ENCODE peak calls at places on chromosomes 3 and 15, in four cellular contexts. One of them, this sample, is unnamed.

GRCh38 chr15:99433026-99433756 is 132.6 kb upstream of the MEF2A start:
- DNase-seq in GM19239: no peak
- DNase-seq in natural killer cell: no peak
- DNase-seq in islet precursor cell: no peak
- DNase-seq in this sample: no peak

GRCh38 chr3:62007036-62007435 is 366.3 kb downstream of the FEZF2 start:
- DNase-seq in GM19239: no peak
- DNase-seq in natural killer cell: no peak
- DNase-seq in islet precursor cell: peak
- DNase-seq in this sample: no peak

GRCh38 chr15:52652286-52652685 is 26.9 kb downstream of the ATOSA start:
- DNase-seq in GM19239: no peak
- DNase-seq in natural killer cell: no peak
- DNase-seq in islet precursor cell: no peak
- DNase-seq in this sample: no peak

GRCh38 chr3:133840767-133841166 is 35.2 kb downstream of the SRPRB start:
- DNase-seq in GM19239: no peak
- DNase-seq in natural killer cell: no peak
- DNase-seq in islet precursor cell: no peak
- DNase-seq in this sample: no peak

GRCh38 chr3:164477403-164477802 is 600.9 kb downstream of the SI start:
- DNase-seq in GM19239: no peak
- DNase-seq in natural killer cell: no peak
- DNase-seq in islet precursor cell: no peak
- DNase-seq in this sample: no peak

GRCh38 chr15:69857686-69858391 is 239.9 kb downstream of the TLE3 start:
- DNase-seq in GM19239: no peak
- DNase-seq in natural killer cell: no peak
- DNase-seq in islet precursor cell: peak
- DNase-seq in this sample: no peak

GRCh38 chr15:42359249-42359648 is at the start of gene CAPN3:
- DNase-seq in GM19239: no peak
- DNase-seq in natural killer cell: no peak
- DNase-seq in islet precursor cell: no peak
- DNase-seq in this sample: no peak

GRCh38 chr15:50773389-50773788 is 7.9 kb upstream of the SPPL2A start:
- DNase-seq in GM19239: no peak
- DNase-seq in natural killer cell: no peak
- DNase-seq in islet precursor cell: no peak
- DNase-seq in this sample: no peak

GRCh38 chr3:47613723-47614122 is 35.1 kb upstream of the CSPG5 start:
- DNase-seq in GM19239: peak
- DNase-seq in natural killer cell: no peak
- DNase-seq in islet precursor cell: no peak
- DNase-seq in this sample: no peak

GRCh38 chr3:57068437-57069089 is 8.1 kb downstream of the SPATA12 start:
- DNase-seq in GM19239: peak
- DNase-seq in natural killer cell: peak
- DNase-seq in islet precursor cell: peak
- DNase-seq in this sample: peak

GRCh38 chr15:36882487-36883108 is 217.8 kb downstream of the MEIS2 start:
- DNase-seq in GM19239: no peak
- DNase-seq in natural killer cell: no peak
- DNase-seq in islet precursor cell: no peak
- DNase-seq in this sample: no peak

GRCh38 chr3:53045107-53045783 is 628 bp downstream of the SFMBT1 start:
- DNase-seq in GM19239: peak
- DNase-seq in natural killer cell: peak
- DNase-seq in islet precursor cell: no peak
- DNase-seq in this sample: no peak

GRCh38 chr3:45610129-45610528 is 15.6 kb downstream of the LIMD1 start:
- DNase-seq in GM19239: no peak
- DNase-seq in natural killer cell: no peak
- DNase-seq in islet precursor cell: no peak
- DNase-seq in this sample: no peak

GRCh38 chr3:133927543-133928066 is 31.9 kb upstream of the RAB6B start:
- DNase-seq in GM19239: peak
- DNase-seq in natural killer cell: peak
- DNase-seq in islet precursor cell: peak
- DNase-seq in this sample: no peak

GRCh38 chr3:142597898-142598297 is 1.7 kb downstream of the PLS1 start:
- DNase-seq in GM19239: no peak
- DNase-seq in natural killer cell: no peak
- DNase-seq in islet precursor cell: no peak
- DNase-seq in this sample: no peak

GRCh38 chr3:88219138-88219792 is 69.5 kb downstream of the C3orf38 start:
- DNase-seq in GM19239: peak
- DNase-seq in natural killer cell: no peak
- DNase-seq in islet precursor cell: peak
- DNase-seq in this sample: peak

GRCh38 chr15:78392430-78392829 is 45.6 kb upstream of the IREB2 start:
- DNase-seq in GM19239: no peak
- DNase-seq in natural killer cell: no peak
- DNase-seq in islet precursor cell: no peak
- DNase-seq in this sample: no peak

GRCh38 chr3:72127843-72128242 is 342.9 kb upstream of the PROK2 start:
- DNase-seq in GM19239: no peak
- DNase-seq in natural killer cell: no peak
- DNase-seq in islet precursor cell: no peak
- DNase-seq in this sample: no peak

GRCh38 chr3:64229903-64230302 is 4.6 kb upstream of the PRICKLE2 start:
- DNase-seq in GM19239: no peak
- DNase-seq in natural killer cell: no peak
- DNase-seq in islet precursor cell: peak
- DNase-seq in this sample: peak

GRCh38 chr3:25471081-25471768 is 43.2 kb downstream of the RARB start:
- DNase-seq in GM19239: no peak
- DNase-seq in natural killer cell: no peak
- DNase-seq in islet precursor cell: no peak
- DNase-seq in this sample: no peak

GRCh38 chr3:27681249-27681748 is 40.8 kb downstream of the EOMES start:
- DNase-seq in GM19239: peak
- DNase-seq in natural killer cell: no peak
- DNase-seq in islet precursor cell: peak
- DNase-seq in this sample: peak

GRCh38 chr3:136720091-136720490 is 32.1 kb downstream of the STAG1 start:
- DNase-seq in GM19239: no peak
- DNase-seq in natural killer cell: no peak
- DNase-seq in islet precursor cell: no peak
- DNase-seq in this sample: no peak

GRCh38 chr15:101615986-101616848 is 36.0 kb downstream of the TM2D3 start:
- DNase-seq in GM19239: no peak
- DNase-seq in natural killer cell: no peak
- DNase-seq in islet precursor cell: peak
- DNase-seq in this sample: no peak

GRCh38 chr3:126300761-126301481 is 56.3 kb downstream of the KLF15 start:
- DNase-seq in GM19239: no peak
- DNase-seq in natural killer cell: no peak
- DNase-seq in islet precursor cell: peak
- DNase-seq in this sample: no peak

GRCh38 chr15:99956022-99956775 is 223.0 kb upstream of the LYSMD4 start:
- DNase-seq in GM19239: no peak
- DNase-seq in natural killer cell: no peak
- DNase-seq in islet precursor cell: peak
- DNase-seq in this sample: no peak

GRCh38 chr3:155356594-155357370 is 63.3 kb upstream of the STRIT1 start:
- DNase-seq in GM19239: no peak
- DNase-seq in natural killer cell: no peak
- DNase-seq in islet precursor cell: peak
- DNase-seq in this sample: no peak

GRCh38 chr3:183984749-183985729 is 32.6 kb downstream of the ABCC5 start:
- DNase-seq in GM19239: no peak
- DNase-seq in natural killer cell: no peak
- DNase-seq in islet precursor cell: no peak
- DNase-seq in this sample: no peak

GRCh38 chr3:21435871-21436270 is 315.1 kb downstream of the ZNF385D start:
- DNase-seq in GM19239: no peak
- DNase-seq in natural killer cell: no peak
- DNase-seq in islet precursor cell: no peak
- DNase-seq in this sample: peak

GRCh38 chr15:49860101-49860500 is 239.3 kb downstream of the DTWD1 start:
- DNase-seq in GM19239: no peak
- DNase-seq in natural killer cell: no peak
- DNase-seq in islet precursor cell: no peak
- DNase-seq in this sample: no peak

GRCh38 chr3:9347086-9347485 is 15.8 kb upstream of the THUMPD3 start:
- DNase-seq in GM19239: no peak
- DNase-seq in natural killer cell: no peak
- DNase-seq in islet precursor cell: no peak
- DNase-seq in this sample: no peak

GRCh38 chr3:136277115-136277514 is 27.0 kb downstream of the PCCB start:
- DNase-seq in GM19239: no peak
- DNase-seq in natural killer cell: no peak
- DNase-seq in islet precursor cell: no peak
- DNase-seq in this sample: no peak

GRCh38 chr3:86990171-86990733 is 697 bp downstream of the VGLL3 start:
- DNase-seq in GM19239: no peak
- DNase-seq in natural killer cell: no peak
- DNase-seq in islet precursor cell: peak
- DNase-seq in this sample: no peak

GRCh38 chr3:113051222-113051804 is 60.5 kb downstream of the GTPBP8 start:
- DNase-seq in GM19239: peak
- DNase-seq in natural killer cell: peak
- DNase-seq in islet precursor cell: peak
- DNase-seq in this sample: peak

GRCh38 chr15:90192961-90193786 is 8.0 kb upstream of the SEMA4B start:
- DNase-seq in GM19239: no peak
- DNase-seq in natural killer cell: no peak
- DNase-seq in islet precursor cell: no peak
- DNase-seq in this sample: no peak

GRCh38 chr3:109731639-109732473 is 394.5 kb upstream of the DPPA4 start:
- DNase-seq in GM19239: peak
- DNase-seq in natural killer cell: peak
- DNase-seq in islet precursor cell: peak
- DNase-seq in this sample: peak

GRCh38 chr15:25850154-25851111 is 12.7 kb downstream of the ATP10A start:
- DNase-seq in GM19239: no peak
- DNase-seq in natural killer cell: peak
- DNase-seq in islet precursor cell: peak
- DNase-seq in this sample: no peak

GRCh38 chr15:50907866-50908208 is 646 bp upstream of the AP4E1 start:
- DNase-seq in GM19239: no peak
- DNase-seq in natural killer cell: no peak
- DNase-seq in islet precursor cell: peak
- DNase-seq in this sample: no peak

GRCh38 chr3:73041537-73041936 is 19.9 kb upstream of the EBLN2 start:
- DNase-seq in GM19239: no peak
- DNase-seq in natural killer cell: no peak
- DNase-seq in islet precursor cell: no peak
- DNase-seq in this sample: no peak